ENCODE peak calls at places on chromosomes 4 and X, in six cellular contexts. Y is GM12865, A is right lobe of liver, W is MCF 10A, B is neural crest cell, H is GM10248. Z is an unnamed sample.

GRCh38 chr4:141759796-141760425 is 123.5 kb downstream of the IL15 start:
- DNase-seq in Y (peak), W (no peak), A (no peak), B (no peak), H (no peak), Z (no peak)

GRCh38 chr4:181281451-181281850 is 961.8 kb upstream of the TENM3 start:
- DNase-seq in H (no peak), Y (no peak), W (no peak), B (no peak), A (no peak), Z (no peak)

GRCh38 chrX:80808160-80808735 is 1.4 kb downstream of the BRWD3 start:
- DNase-seq in Y (peak), A (peak), B (peak), H (peak), W (peak), Z (no peak)

GRCh38 chrX:506341-506740 is 119.6 kb upstream of the PPP2R3B start:
- DNase-seq in H (no peak), Y (no peak), A (no peak), B (no peak), W (no peak), Z (no peak)

GRCh38 chr4:189124149-189124758 is 816.4 kb upstream of the FRG1 start:
- DNase-seq in A (no peak), B (peak), W (peak), Y (no peak), H (no peak), Z (no peak)

GRCh38 chr4:82648356-82648755 is 86.6 kb upstream of the TMEM150C start:
- DNase-seq in A (no peak), B (no peak), W (peak), H (no peak), Y (no peak), Z (no peak)

GRCh38 chr4:1236103-1236641 is 12.8 kb downstream of the CTBP1 start:
- DNase-seq in A (peak), B (no peak), H (no peak), Y (no peak), W (no peak), Z (no peak)

GRCh38 chr4:103207673-103208072 is 9.5 kb upstream of the CENPE start:
- DNase-seq in A (no peak), B (no peak), Y (no peak), W (peak), H (no peak), Z (no peak)

GRCh38 chrX:17632942-17633341 is 104.4 kb upstream of the SCML1 start:
- DNase-seq in B (no peak), H (no peak), W (peak), A (no peak), Y (peak), Z (no peak)

GRCh38 chr4:156970501-156971167 is 965 bp downstream of the PDGFC start:
- DNase-seq in H (no peak), B (peak), Y (no peak), A (peak), W (peak), Z (no peak)

GRCh38 chrX:147912093-147912801 is 528 bp downstream of the FMR1 start:
- DNase-seq in B (peak), W (peak), H (peak), Y (peak), A (peak), Z (peak)

GRCh38 chrX:29693912-29694311 is 521.5 kb upstream of the MAGEB2 start:
- DNase-seq in H (no peak), Y (no peak), W (no peak), B (no peak), A (no peak), Z (no peak)

GRCh38 chr4:154985673-154986072 is 204.6 kb downstream of the RBM46 start:
- DNase-seq in B (no peak), H (no peak), Y (no peak), A (no peak), W (peak), Z (no peak)

GRCh38 chr4:23456864-23457263 is 433.0 kb downstream of the PPARGC1A start:
- DNase-seq in Y (no peak), W (no peak), H (no peak), A (no peak), B (no peak), Z (no peak)

GRCh38 chr4:23458061-23458460 is 431.8 kb downstream of the PPARGC1A start:
- DNase-seq in Y (no peak), B (no peak), H (no peak), A (no peak), W (peak), Z (no peak)

DNA sequence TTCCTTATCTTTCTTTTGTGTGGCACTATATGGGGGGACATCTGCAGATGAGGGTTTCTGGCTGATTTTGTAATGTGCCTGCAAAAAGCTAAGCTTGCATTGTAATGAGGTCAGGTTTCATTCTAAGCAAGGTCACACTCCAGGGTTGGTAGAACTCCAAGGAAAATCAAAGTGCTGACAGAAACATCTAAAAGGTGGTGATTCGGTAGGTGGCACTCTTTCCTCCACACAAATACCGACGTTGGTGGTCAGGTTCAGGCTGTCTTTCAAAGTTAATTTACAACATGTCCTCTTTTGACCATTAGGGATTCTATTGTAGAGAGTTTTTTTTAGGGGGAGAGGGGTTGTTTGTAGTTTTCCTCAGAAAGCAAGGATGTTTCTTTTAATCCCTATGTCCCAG is 434.4 kb downstream of the PPARGC1A start:
- DNase-seq in H (no peak), B (peak), W (peak), A (no peak), Y (no peak), Z (no peak)
- TF ChIP-seq CTCF in H (no peak), B (peak), W (no peak), A (peak), Y (no peak), Z (peak)

DNA sequence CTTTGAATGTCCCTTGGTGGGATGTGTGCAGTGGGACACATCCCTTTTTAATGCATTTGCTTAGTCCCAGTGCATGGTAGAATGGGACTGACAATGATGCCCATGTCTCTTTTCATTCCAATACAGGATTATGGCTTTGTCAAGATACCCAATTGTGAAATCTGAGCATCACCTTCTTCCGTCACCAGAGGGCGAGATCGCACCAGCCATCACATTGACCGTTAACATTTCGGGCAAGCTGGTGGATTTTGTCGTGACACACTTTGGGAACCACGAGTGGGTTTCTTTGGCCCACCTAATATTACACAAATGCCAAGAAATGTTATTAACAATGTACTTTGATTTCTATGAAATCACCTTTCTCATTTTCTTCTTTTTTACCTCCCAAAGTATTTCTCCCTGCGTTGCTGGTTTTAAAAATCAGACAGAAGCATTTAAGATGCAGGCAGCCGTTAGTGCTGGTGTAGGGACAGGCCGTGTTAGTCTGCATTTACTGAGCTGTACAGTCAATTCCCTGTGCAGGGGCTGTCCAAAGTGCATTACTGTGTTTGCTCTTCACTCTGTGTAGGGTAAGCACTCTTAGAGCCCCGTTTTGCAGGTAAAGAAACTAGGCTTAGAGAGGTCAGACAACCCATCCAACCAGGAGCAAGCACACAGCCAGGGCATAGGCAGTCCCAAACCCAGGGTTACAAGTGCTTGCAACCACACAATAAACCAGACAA is 46.5 kb downstream of the CWH43 start:
- DNase-seq in W (peak), A (no peak), H (no peak), Y (peak), B (peak), Z (no peak)
- TF ChIP-seq CTCF in W (peak), A (peak), H (peak), Y (peak), B (peak), Z (peak)

DNA sequence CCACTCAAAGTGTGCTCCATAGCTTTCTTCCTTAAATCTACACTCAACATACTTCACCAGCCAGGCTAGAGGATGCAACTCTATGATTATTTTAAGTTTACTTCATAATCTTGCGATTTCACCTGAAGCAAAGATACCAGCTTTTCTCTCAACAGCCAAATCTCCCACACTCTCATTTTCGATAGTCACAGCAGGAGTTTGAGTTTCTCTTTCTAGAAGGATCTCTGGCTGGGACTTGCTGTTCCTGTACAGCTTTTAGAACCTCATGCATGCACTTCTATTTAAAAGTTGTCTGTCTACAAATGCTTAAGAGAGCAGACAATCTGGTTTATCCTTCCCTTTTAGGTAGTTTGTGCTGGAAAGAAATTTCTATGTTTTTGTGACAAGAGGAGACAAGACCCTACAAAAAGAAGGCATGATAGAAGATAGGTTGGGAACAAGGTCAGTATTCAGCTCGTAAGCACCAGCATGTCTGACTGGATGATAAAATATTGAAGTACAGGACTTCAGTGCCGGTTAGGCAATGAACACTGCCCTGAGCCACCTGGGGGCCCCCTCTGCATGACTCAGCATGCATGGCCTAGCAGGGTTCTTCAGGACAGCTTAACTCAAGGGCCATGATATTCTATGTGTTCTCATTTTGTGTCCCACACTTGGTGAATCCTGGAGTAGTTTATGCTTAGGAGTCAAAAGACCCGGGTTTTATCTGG is 65.6 kb downstream of the ATXN3L start:
- DNase-seq in B (no peak), A (no peak), H (peak), Y (peak), W (peak), Z (no peak)
- TF ChIP-seq CTCF in B (no peak), A (no peak), H (peak), Y (peak), W (no peak), Z (no peak)

DNA sequence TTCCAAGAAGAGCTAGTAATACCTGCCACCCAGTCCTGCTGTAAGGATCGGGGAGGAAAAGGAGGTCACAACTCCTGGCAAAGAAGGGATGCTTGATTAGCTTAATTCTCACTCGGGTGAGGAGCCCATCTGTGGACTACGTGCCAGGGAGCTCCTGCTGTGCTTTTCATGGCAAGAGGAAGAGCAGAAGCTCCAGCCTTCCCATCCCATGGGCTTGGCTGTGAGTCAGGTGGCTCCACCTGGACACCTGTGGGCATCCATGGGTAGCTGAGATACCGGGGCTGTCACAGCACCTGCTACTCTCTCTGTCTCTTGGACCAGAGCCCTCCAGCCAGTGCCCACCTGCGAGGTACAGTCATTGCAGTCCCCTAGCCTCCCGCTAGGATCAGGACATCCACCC is 18.0 kb downstream of the CLNK start:
- DNase-seq in W (no peak), Y (no peak), B (no peak), A (no peak), H (no peak), Z (no peak)
- TF ChIP-seq CTCF in W (no peak), Y (no peak), B (no peak), A (no peak), H (no peak), Z (no peak)

GRCh38 chr4:7917669-7918068 is 22.0 kb downstream of the AFAP1 start:
- DNase-seq in W (no peak), A (no peak), H (no peak), B (no peak), Y (no peak), Z (no peak)
- TF ChIP-seq CTCF in W (no peak), A (no peak), H (no peak), B (no peak), Y (no peak), Z (no peak)

GRCh38 chr4:38664704-38665401 is 854 bp downstream of the KLF3 start:
- DNase-seq in H (peak), A (peak), W (peak), Y (no peak), B (peak), Z (no peak)

GRCh38 chr4:38661371-38661770 is 2.6 kb upstream of the KLF3 start:
- DNase-seq in B (no peak), A (no peak), W (no peak), Y (no peak), H (no peak), Z (no peak)

GRCh38 chr4:38660838-38661237 is 3.2 kb upstream of the KLF3 start:
- DNase-seq in Y (no peak), A (no peak), B (no peak), H (no peak), W (no peak), Z (no peak)

GRCh38 chr4:38663801-38664703 is at the start of gene KLF3:
- DNase-seq in H (peak), W (peak), Y (peak), A (peak), B (peak), Z (peak)

GRCh38 chr4:38663021-38663800 is 788 bp upstream of the KLF3 start:
- DNase-seq in H (peak), Y (no peak), W (no peak), A (no peak), B (peak), Z (no peak)
- TF ChIP-seq CTCF in H (no peak), Y (no peak), W (no peak), A (no peak), B (no peak), Z (no peak)

GRCh38 chr4:53620956-53621355 is 29.7 kb upstream of the LNX1 start:
- DNase-seq in H (no peak), A (no peak), B (no peak), W (no peak), Y (no peak), Z (no peak)
- TF ChIP-seq CTCF in H (no peak), A (no peak), B (no peak), W (no peak), Y (no peak), Z (no peak)

GRCh38 chr4:8110071-8110986 is 48.3 kb downstream of the ABLIM2 start:
- DNase-seq in Y (peak), B (peak), W (peak), A (peak), H (no peak), Z (no peak)
- TF ChIP-seq CTCF in Y (peak), B (peak), W (no peak), A (no peak), H (no peak), Z (peak)

Z was measured in D721Med.